ENCODE peak calls at places on chromosomes 7 and 10, in five cellular contexts. K is colonic mucosa, Y is heart left ventricle, P is Panc1, W is keratinocyte. R is an unnamed sample.

GRCh38 chr10:34286136-34286739 is 528.9 kb downstream of the PARD3 start:
- DNase-seq in K (no peak), Y (no peak), P (no peak), W (no peak), R (no peak)

GRCh38 chr7:152313879-152314604 is 121.8 kb downstream of the KMT2C start:
- DNase-seq in K (no peak), Y (no peak), P (peak; percentile 27), W (peak; percentile 77), R (peak; percentile 34)

GRCh38 chr7:65409363-65409762 is 35.7 kb downstream of the ZNF92 start:
- DNase-seq in K (no peak), Y (no peak), P (no peak), W (no peak), R (no peak)

GRCh38 chr7:102415685-102416225 is 17.6 kb upstream of the ORAI2 start:
- DNase-seq in K (no peak), Y (no peak), P (no peak), W (no peak), R (no peak)

GRCh38 chr10:844552-844951 is 87.0 kb downstream of the LARP4B start:
- DNase-seq in K (no peak), Y (no peak), P (no peak), W (no peak), R (no peak)

GRCh38 chr7:29146082-29146706 is at the start of gene CPVL:
- DNase-seq in K (peak; percentile 59), Y (peak; percentile 84), P (no peak), W (no peak), R (peak; percentile 51)

GRCh38 chr7:8360564-8361153 is 72.8 kb upstream of the NXPH1 start:
- DNase-seq in K (no peak), Y (no peak), P (no peak), W (no peak), R (no peak)

GRCh38 chr7:98518159-98518947 is 98.7 kb upstream of the NPTX2 start:
- DNase-seq in K (no peak), Y (no peak), P (no peak), W (no peak), R (no peak)

GRCh38 chr10:58643029-58643428 is 130.4 kb downstream of the BICC1 start:
- DNase-seq in K (no peak), Y (no peak), P (no peak), W (no peak), R (no peak)

GRCh38 chr7:27031289-27032172 is 64.3 kb downstream of the HOXA1 start:
- DNase-seq in K (no peak), Y (no peak), P (no peak), W (no peak), R (no peak)

GRCh38 chr7:101974365-101974764 is 156.9 kb downstream of the CUX1 start:
- DNase-seq in K (no peak), Y (no peak), P (no peak), W (no peak), R (no peak)

GRCh38 chr7:70347880-70348279 is 749.6 kb downstream of the AUTS2 start:
- DNase-seq in K (no peak), Y (no peak), P (no peak), W (no peak), R (no peak)

GRCh38 chr10:28807760-28808613 is 130.7 kb downstream of the BAMBI start:
- DNase-seq in K (no peak), Y (no peak), P (no peak), W (no peak), R (no peak)

GRCh38 chr7:20417260-20417659 is 86.6 kb downstream of the ITGB8 start:
- DNase-seq in K (no peak), Y (no peak), P (no peak), W (no peak), R (no peak)

GRCh38 chr10:70737250-70737649 is 47.9 kb downstream of the TBATA start:
- DNase-seq in K (no peak), Y (peak; percentile 24), P (no peak), W (no peak), R (no peak)

GRCh38 chr7:69399038-69399800 is 199.1 kb upstream of the AUTS2 start:
- DNase-seq in K (no peak), Y (no peak), P (no peak), W (no peak), R (no peak)

GRCh38 chr10:94212876-94213595 is 149.7 kb downstream of the NOC3L start:
- DNase-seq in K (peak; percentile 24), Y (no peak), P (no peak), W (no peak), R (no peak)

GRCh38 chr7:100546129-100546867 is 7.3 kb downstream of the AGFG2 start:
- DNase-seq in K (peak; percentile 66), Y (no peak), P (no peak), W (no peak), R (no peak)

GRCh38 chr7:44131173-44132009 is 8.0 kb upstream of the POLD2 start:
- DNase-seq in K (no peak), Y (no peak), P (no peak), W (no peak), R (no peak)

GRCh38 chr10:43254199-43254730 is 12.6 kb downstream of the RASGEF1A start:
- DNase-seq in K (no peak), Y (peak; percentile 60), P (no peak), W (no peak), R (no peak)

GRCh38 chr10:104299031-104299904 is 30.3 kb downstream of the GSTO2 start:
- DNase-seq in K (no peak), Y (no peak), P (no peak), W (no peak), R (no peak)

GRCh38 chr7:151815419-151815818 is 61.5 kb downstream of the PRKAG2 start:
- DNase-seq in K (no peak), Y (no peak), P (no peak), W (no peak), R (no peak)

GRCh38 chr10:64546073-64546472 is 1024.9 kb downstream of the REEP3 start:
- DNase-seq in K (no peak), Y (no peak), P (no peak), W (no peak), R (no peak)

GRCh38 chr10:64547168-64547567 is 1026.0 kb downstream of the REEP3 start:
- DNase-seq in K (no peak), Y (no peak), P (no peak), W (no peak), R (no peak)
- TF ChIP-seq CTCF in K (no peak), Y (no peak), P (no peak), W (no peak), R (no peak)

GRCh38 chr7:137916564-137916963 is 69.8 kb upstream of the DGKI start:
- DNase-seq in K (no peak), Y (no peak), P (no peak), W (no peak), R (no peak)
- H3K4me1 ChIP-seq in K (no peaks in the 10 kb centered on the region), Y (no peaks in the 10 kb centered on the region), P (no peaks in the 10 kb centered on the region), W (no peaks in the 10 kb centered on the region), R (peaks cover 2% of the 10 kb centered on the region)

DNA sequence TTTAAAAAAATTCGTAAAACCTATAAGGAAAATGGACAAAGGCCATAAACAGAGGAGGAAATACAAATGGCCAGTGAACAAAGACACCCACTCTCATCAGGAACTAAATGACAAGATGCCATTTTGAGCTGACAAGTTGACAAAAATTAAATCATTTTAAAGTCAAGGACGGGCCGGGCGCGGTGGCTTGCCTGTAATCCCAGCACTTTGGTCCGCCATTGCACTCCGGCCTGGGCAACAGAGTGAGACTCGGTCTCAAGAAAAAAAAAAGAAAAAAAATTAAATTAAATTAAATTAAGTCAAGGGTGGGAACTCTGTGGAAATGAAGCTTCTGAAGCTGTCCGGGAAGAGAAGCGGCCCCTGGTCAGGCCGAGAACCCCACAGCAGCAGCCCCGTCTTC is 1.2 kb upstream of the NOM1 start:
- DNase-seq in K (no peak), Y (no peak), P (no peak), W (no peak), R (no peak)
- H3K4me3 ChIP-seq in K (peak overlapping the region; percentile 99), Y (peak overlapping the region; percentile 82), P (peak overlapping the region; percentile 88), W (peak overlapping the region; percentile 61), R (no peak overlapping the region)

DNA sequence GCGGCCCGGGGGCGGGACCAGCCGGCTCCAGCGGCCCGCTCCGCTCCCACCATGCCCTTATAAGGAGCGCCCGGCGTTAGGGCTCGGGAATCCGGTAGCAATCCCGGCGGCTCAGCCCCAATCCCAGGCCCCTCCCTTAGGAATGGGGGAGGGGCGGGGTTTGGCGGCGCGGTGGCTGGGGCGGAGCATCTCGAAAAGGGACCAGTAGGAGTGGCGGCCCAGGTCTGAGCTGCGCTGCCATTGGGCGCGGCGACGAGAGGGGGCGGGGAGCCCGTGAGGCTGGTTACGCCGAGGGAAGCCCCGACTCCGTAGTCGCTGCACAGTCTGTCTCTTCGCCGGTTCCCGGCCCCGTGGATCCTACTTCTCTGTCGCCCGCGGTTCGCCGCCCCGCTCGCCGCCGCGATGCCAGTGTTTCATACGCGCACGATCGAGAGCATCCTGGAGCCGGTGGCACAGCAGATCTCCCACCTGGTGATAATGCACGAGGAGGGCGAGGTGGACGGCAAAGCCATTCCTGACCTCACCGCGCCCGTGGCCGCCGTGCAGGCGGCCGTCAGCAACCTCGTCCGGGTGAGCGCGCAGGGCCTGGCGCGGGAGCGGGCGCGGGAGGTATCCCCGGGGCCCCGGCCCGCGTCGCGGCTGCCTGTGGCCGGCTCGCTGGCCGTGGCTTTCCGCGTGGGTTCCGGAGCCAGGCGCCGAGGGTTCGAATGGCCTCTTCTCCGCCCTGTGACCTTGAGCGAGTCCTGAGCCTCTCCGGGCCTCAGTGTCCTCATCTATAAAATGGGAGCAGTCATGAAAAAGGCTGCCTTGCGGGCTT is at the start of gene VCL:
- DNase-seq in K (peak; percentile 99), Y (peak; percentile 99), P (no peak), W (peak; percentile 76), R (peak; percentile 98)
- TF ChIP-seq CTCF in K (no peak), Y (no peak), P (no peak), W (no peak), R (no peak)

GRCh38 chr10:128915630-128916029 is 551.4 kb upstream of the MGMT start:
- DNase-seq in K (no peak), Y (no peak), P (no peak), W (no peak), R (no peak)
- H3K4me1 ChIP-seq in K (no peaks in the 10 kb centered on the region), Y (peaks cover 23% of the 10 kb centered on the region), P (no peaks in the 10 kb centered on the region), W (peaks cover 8% of the 10 kb centered on the region), R (no peaks in the 10 kb centered on the region)

GRCh38 chr10:13382759-13383753 is 35.0 kb upstream of the SEPHS1 start:
- DNase-seq in K (peak; percentile 84), Y (no peak), P (no peak), W (no peak), R (peak; percentile 81)
- H3K4me3 ChIP-seq in K (peak overlapping the region; percentile 14), Y (peak overlapping the region; percentile 15), P (peak overlapping the region; percentile 29), W (peak overlapping the region; percentile 72), R (no peak overlapping the region)

GRCh38 chr10:44977287-44978212 is 1.1 kb downstream of the DEPP1 start:
- DNase-seq in K (no peak), Y (no peak), P (no peak), W (no peak), R (no peak)
- TF ChIP-seq CTCF in K (no peak), Y (no peak), P (no peak), W (no peak), R (no peak)

DNA sequence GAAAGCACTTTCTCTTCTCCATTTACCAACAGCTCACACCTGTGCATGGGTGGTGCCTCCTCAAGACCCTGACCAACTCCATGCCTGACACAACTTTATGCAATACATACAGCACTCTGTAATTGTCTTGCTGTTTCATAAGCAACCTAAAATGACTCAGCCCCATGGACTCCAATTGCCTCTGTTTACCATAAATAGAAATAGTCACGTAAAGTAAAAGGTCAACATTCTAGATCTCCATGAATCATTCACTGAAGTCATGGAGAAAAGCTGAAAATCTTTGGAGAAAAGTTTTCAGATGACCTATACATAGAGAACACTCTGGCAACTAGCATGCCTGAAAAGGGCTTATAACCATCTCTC is 95.7 kb upstream of the KCNIP2 start:
- DNase-seq in K (no peak), Y (no peak), P (peak; percentile 85), W (peak; percentile 5), R (no peak)
- H3K4me1 ChIP-seq in K (no peaks in the 10 kb centered on the region), Y (peaks cover 38% of the 10 kb centered on the region), P (no peaks in the 10 kb centered on the region), W (peaks cover 47% of the 10 kb centered on the region), R (no peaks in the 10 kb centered on the region)

R was measured in lung.